ENCODE peak calls at places on chromosomes 4 and X, in six cellular contexts. H is OCI-LY7, Z is ovary, R is cardiac muscle cell, S is thyroid gland, Y is HCT116. W is an unnamed sample.

GRCh38 chrX:49308604-49309269 is 5.3 kb downstream of the GAGE10 start:
- DNase-seq in R (no peak), S (no peak), Z (no peak), Y (no peak), H (no peak), W (peak; percentile 21)

GRCh38 chr4:182384496-182385155 is 141.4 kb downstream of the TENM3 start:
- DNase-seq in S (no peak), Z (no peak), H (no peak), R (no peak), Y (no peak), W (no peak)

GRCh38 chr4:148477276-148477675 is 35.1 kb upstream of the NR3C2 start:
- DNase-seq in Z (no peak), Y (no peak), S (no peak), R (no peak), H (no peak), W (no peak)

GRCh38 chr4:36665985-36666384 is 384.6 kb downstream of the DTHD1 start:
- DNase-seq in Y (no peak), R (no peak), S (no peak), Z (no peak), H (no peak), W (no peak)

GRCh38 chrX:20026278-20026677 is 35.4 kb upstream of the BCLAF3 start:
- DNase-seq in H (no peak), S (no peak), R (no peak), Y (no peak), Z (no peak), W (no peak)

GRCh38 chrX:9195199-9195880 is 161.4 kb upstream of the FAM9B start:
- DNase-seq in S (no peak), Z (no peak), Y (no peak), R (no peak), H (no peak), W (no peak)

GRCh38 chr4:15781427-15782095 is 3.4 kb downstream of the CD38 start:
- DNase-seq in H (no peak), S (no peak), Y (no peak), Z (no peak), R (no peak), W (no peak)

GRCh38 chr4:56772134-56772533 is 49.4 kb downstream of the SPINK2 start:
- DNase-seq in Z (no peak), H (no peak), S (no peak), R (no peak), Y (no peak), W (no peak)

GRCh38 chr4:83320548-83320947 is 14.1 kb downstream of the HPSE start:
- DNase-seq in Y (no peak), H (no peak), R (no peak), Z (no peak), S (peak; percentile 34), W (no peak)

GRCh38 chr4:2574058-2574457 is 37.6 kb downstream of the FAM193A start:
- DNase-seq in S (no peak), Z (no peak), R (no peak), Y (no peak), H (no peak), W (no peak)

GRCh38 chr4:2572076-2572475 is 35.6 kb downstream of the FAM193A start:
- DNase-seq in Z (no peak), H (no peak), S (no peak), Y (no peak), R (no peak), W (no peak)

GRCh38 chr4:2570036-2570435 is 33.6 kb downstream of the FAM193A start:
- DNase-seq in S (no peak), R (no peak), H (no peak), Y (no peak), Z (no peak), W (no peak)

GRCh38 chr4:2574863-2575262 is 38.4 kb downstream of the FAM193A start:
- DNase-seq in Z (no peak), H (no peak), R (no peak), S (no peak), Y (no peak), W (no peak)

DNA sequence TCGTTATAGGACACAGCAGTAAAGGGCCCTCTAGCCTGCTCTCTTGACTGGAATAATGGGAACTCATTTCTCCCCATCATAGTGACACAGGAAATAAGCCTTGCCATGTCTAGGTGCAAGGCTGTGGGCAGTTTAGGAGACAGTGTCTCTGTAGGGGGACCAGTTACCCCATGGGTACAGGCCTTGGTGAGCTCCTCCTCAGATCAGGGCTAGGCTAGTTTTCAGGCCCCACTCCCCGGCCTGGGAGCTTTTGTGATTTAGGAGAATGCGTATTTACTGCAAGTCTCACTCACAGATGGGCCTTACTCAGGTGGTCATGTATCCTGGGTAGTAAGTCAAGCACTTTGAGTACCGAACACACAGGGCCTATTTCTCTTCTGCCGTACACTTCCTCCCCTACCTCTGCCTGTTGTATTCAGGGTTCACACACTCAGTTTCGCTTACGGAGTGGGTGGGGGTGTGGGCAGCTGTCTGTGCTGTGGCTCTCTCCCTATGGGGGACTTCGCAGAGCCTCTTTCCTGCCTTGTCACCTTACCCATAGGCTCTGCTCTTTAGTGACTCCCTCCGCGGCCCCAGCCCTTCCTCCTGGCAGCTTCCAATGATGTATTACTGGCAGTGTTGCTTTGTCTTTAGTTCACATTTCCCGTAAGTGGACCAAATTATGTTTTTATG is 34.2 kb downstream of the FAM193A start:
- DNase-seq in Y (no peak), H (no peak), Z (no peak), S (no peak), R (no peak), W (no peak)
- H3K4me1 ChIP-seq in Y (peaks cover 6% of the 10 kb centered on the region), H (no peaks in the 10 kb centered on the region), Z (peaks cover 13% of the 10 kb centered on the region), S (peaks cover 17% of the 10 kb centered on the region), R (peaks cover 5% of the 10 kb centered on the region), W (peaks cover 5% of the 10 kb centered on the region)

DNA sequence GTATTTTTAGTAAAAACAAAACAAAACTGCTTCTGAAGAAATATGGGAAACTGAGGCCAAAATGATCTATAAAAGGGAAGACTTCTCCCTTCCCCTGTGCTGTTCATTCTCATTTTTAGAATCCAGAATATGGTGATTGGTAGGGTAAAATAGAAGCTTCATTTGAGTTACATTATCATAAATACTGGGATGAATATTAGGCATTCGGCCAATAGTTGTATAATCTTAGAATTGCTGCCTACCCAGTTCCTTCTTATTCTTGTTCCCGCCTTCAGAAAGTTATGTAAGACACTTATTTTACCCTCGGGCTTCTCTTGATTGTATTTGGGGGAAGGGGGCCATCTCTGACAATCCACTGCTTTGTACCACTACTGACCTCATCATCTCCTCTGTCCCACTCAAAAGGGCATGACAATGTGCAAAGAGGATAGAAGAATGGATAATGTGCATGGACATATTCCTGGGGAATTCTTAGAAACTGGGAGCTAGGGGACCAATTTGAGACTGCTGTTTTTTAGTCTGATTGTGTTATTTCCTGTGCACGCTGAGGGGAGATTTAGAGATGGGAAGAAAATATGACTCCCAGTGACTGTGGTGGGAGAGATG is 589 bp downstream of the ART3 start:
- DNase-seq in R (no peak), S (no peak), Z (no peak), Y (no peak), H (no peak), W (no peak)
- H3K36me3 ChIP-seq in R (no peaks in the 10 kb centered on the region), S (no peaks in the 10 kb centered on the region), Z (no peaks in the 10 kb centered on the region), Y (no peaks in the 10 kb centered on the region), H (no peaks in the 10 kb centered on the region), W (no peaks in the 10 kb centered on the region)

GRCh38 chr4:101221294-101221693 is 126.0 kb downstream of the PPP3CA start:
- DNase-seq in R (no peak), S (no peak), Y (no peak), H (no peak), Z (no peak), W (no peak)
- H3K4me1 ChIP-seq in R (no peaks in the 10 kb centered on the region), S (no peaks in the 10 kb centered on the region), Y (peaks cover 61% of the 10 kb centered on the region), H (no peaks in the 10 kb centered on the region), Z (peaks cover 3% of the 10 kb centered on the region), W (peaks cover 5% of the 10 kb centered on the region)

DNA sequence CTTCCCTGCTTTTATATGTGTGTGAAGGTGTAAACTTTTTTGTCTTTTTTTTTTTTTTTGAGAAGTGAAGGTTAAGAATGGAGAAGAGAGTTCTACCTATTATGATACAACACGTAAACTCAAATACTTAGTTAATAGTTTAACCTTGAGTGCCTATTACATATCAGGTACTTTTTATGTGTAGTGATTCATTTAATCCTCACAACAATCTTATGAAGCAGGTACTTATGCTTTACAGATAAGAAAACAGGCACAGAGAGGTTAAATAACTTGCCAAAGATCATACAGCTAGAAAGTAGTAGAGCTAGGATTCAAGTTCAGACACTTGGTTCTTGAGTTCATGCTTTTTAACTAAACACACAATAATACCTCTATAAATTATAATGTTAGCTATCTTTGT is 107.4 kb downstream of the THOC2 start:
- DNase-seq in Z (no peak), H (no peak), S (no peak), Y (no peak), R (no peak), W (no peak)
- H3K36me3 ChIP-seq in Z (no peaks in the 10 kb centered on the region), H (peaks cover 88% of the 10 kb centered on the region), S (peaks cover 7% of the 10 kb centered on the region), Y (peaks cover 26% of the 10 kb centered on the region), R (peaks cover 15% of the 10 kb centered on the region), W (no peaks in the 10 kb centered on the region)